ENCODE peak calls at places on chromosomes 2 and 18, in four cellular contexts. L is GM12864, P is PC-9, Q is cardiac muscle cell. S is an unnamed sample.

GRCh38 chr2:73838889-73839539 is 10.3 kb downstream of the STAMBP start:
- DNase-seq in P (no peak), L (no peak), Q (no peak), S (no peak)

GRCh38 chr2:70367722-70368323 is 66.0 kb upstream of the FAM136A start:
- DNase-seq in Q (peak; percentile 63), L (no peak), P (peak; percentile 56), S (no peak)

GRCh38 chr2:130728007-130728454 is 839 bp upstream of the GPR148 start:
- DNase-seq in P (no peak), L (no peak), Q (peak; percentile 21), S (no peak)

GRCh38 chr2:187658952-187659525 is 104.8 kb upstream of the TFPI start:
- DNase-seq in Q (peak; percentile 39), L (no peak), P (no peak), S (no peak)

GRCh38 chr2:223319601-223320000 is 267.6 kb downstream of the KCNE4 start:
- DNase-seq in L (no peak), Q (no peak), P (no peak), S (no peak)

GRCh38 chr2:23452853-23453420 is 68.0 kb downstream of the KLHL29 start:
- DNase-seq in Q (peak; percentile 48), L (no peak), P (no peak), S (peak; percentile 31)

GRCh38 chr2:69056071-69056470 is 43.1 kb downstream of the ANTXR1 start:
- DNase-seq in Q (no peak), L (no peak), P (no peak), S (no peak)

GRCh38 chr18:55384551-55385275 is 203.3 kb downstream of the TCF4 start:
- DNase-seq in L (peak; percentile 4), Q (peak; percentile 67), P (no peak), S (peak; percentile 19)

GRCh38 chr18:63451774-63452173 is 25.0 kb upstream of the SERPINB5 start:
- DNase-seq in L (no peak), Q (peak; percentile 74), P (no peak), S (no peak)

GRCh38 chr2:145739679-145740078 is 1219.8 kb upstream of the ZEB2 start:
- DNase-seq in P (no peak), Q (no peak), L (no peak), S (no peak)

GRCh38 chr18:79483971-79484491 is 88.3 kb downstream of the NFATC1 start:
- DNase-seq in Q (no peak), L (no peak), P (no peak), S (no peak)

GRCh38 chr2:85989288-85989865 is 100.6 kb upstream of the ST3GAL5 start:
- DNase-seq in P (no peak), L (no peak), Q (no peak), S (no peak)

GRCh38 chr2:59900728-59901452 is 652.6 kb downstream of the BCL11A start:
- DNase-seq in P (no peak), Q (no peak), L (no peak), S (no peak)

GRCh38 chr18:52995875-52996274 is 655.9 kb downstream of the DCC start:
- DNase-seq in P (no peak), L (no peak), Q (no peak), S (no peak)

GRCh38 chr18:53004798-53005197 is 664.8 kb downstream of the DCC start:
- DNase-seq in P (no peak), Q (no peak), L (no peak), S (no peak)

GRCh38 chr18:52999633-53000032 is 659.6 kb downstream of the DCC start:
- DNase-seq in P (no peak), Q (no peak), L (no peak), S (no peak)
- TF ChIP-seq CTCF in P (no peak), Q (no peak), L (no peak), S (no peak)

GRCh38 chr18:59952283-59953007 is 52.6 kb downstream of the PMAIP1 start:
- DNase-seq in L (no peak), Q (no peak), P (no peak), S (no peak)

GRCh38 chr18:59954241-59954640 is 54.4 kb downstream of the PMAIP1 start:
- DNase-seq in L (no peak), P (no peak), Q (no peak), S (no peak)

GRCh38 chr18:59957957-59958356 is 58.2 kb downstream of the PMAIP1 start:
- DNase-seq in P (peak; percentile 75), L (no peak), Q (peak; percentile 48), S (no peak)

GRCh38 chr18:59951591-59951990 is 51.8 kb downstream of the PMAIP1 start:
- DNase-seq in L (no peak), P (no peak), Q (no peak), S (no peak)

DNA sequence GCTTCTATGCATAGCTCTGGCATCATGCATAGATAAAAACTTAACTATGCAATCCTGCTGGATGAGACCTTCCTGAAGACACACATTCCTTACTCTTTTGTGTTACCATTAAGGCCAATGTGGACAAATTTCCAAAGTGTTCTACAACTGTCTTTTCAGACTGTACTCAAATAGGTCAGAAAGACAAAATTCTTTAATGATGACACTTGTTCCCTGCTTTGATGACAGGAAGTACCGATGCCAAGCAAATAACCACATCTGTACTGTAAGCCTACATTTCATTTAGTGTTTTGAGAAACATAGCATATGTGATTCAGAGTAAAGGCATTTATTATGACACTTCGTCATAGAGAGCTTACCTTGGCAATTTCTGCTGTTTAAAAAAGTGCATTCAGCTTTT is 55.0 kb downstream of the PMAIP1 start:
- DNase-seq in L (no peak), Q (peak; percentile 25), P (no peak), S (no peak)
- TF ChIP-seq CTCF in L (no peak), Q (no peak), P (no peak), S (no peak)

GRCh38 chr2:203122317-203122998 is 107.8 kb downstream of the NBEAL1 start:
- DNase-seq in L (no peak), P (no peak), Q (peak; percentile 27), S (no peak)
- TF ChIP-seq CTCF in L (no peak), P (peak; percentile 24), Q (peak; percentile 11), S (peak; percentile 17)

DNA sequence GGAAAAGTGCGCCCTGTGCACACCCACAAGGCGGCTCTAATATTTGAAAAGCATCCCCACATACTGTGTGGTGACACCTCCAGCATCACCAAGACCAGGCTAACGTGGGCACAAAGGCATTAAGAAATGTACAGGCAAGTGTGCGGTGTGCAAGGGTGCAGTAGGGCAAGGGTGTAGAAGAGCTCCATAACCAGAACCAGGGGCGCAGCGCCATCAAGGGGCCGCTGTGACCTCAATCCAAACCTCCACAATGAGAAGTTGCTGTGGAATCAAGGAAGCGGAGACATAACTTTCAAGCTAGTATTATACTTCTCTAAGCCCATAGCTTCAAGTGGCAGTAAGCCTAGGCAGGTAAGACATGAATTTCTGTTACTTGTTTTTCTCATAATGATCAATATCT is 13.0 kb downstream of the L3MBTL4 start:
- DNase-seq in L (no peak), P (no peak), Q (no peak), S (no peak)
- TF ChIP-seq CTCF in L (peak; percentile 17), P (no peak), Q (no peak), S (peak; percentile 35)

GRCh38 chr18:54329787-54330186 is 27.9 kb downstream of the STARD6 start:
- DNase-seq in Q (no peak), P (no peak), L (no peak), S (no peak)

GRCh38 chr18:54335638-54336173 is 22.0 kb downstream of the STARD6 start:
- DNase-seq in Q (no peak), L (no peak), P (no peak), S (no peak)

GRCh38 chr18:54327818-54328217 is 29.8 kb downstream of the STARD6 start:
- DNase-seq in Q (no peak), P (no peak), L (no peak), S (no peak)

GRCh38 chr18:54330768-54331548 is 26.7 kb downstream of the STARD6 start:
- DNase-seq in Q (no peak), P (no peak), L (no peak), S (no peak)
- TF ChIP-seq CTCF in Q (peak; percentile 21), P (no peak), L (peak; percentile 11), S (no peak)

GRCh38 chr2:29317077-29317517 is 201.9 kb downstream of the CLIP4 start:
- DNase-seq in P (no peak), Q (peak; percentile 76), L (peak; percentile 81), S (peak; percentile 19)
- TF ChIP-seq CTCF in P (no peak), Q (peak; percentile 33), L (no peak), S (no peak)